ENCODE peak calls at places on chromosomes 16 and 17, in ten cellular contexts. F, M, Z, H, Q, A, S, C, K and W are unnamed samples.

GRCh38 chr17:73455050-73455687 is 143.4 kb upstream of the CDC42EP4 start:
- DNase-seq in F (peak), S (no peak), H (peak), M (no peak), K (peak), A (no peak), C (no peak), Q (peak), Z (no peak), W (peak)

GRCh38 chr17:56125830-56126819 is 27.1 kb upstream of the ANKFN1 start:
- DNase-seq in K (no peak), Q (peak), M (no peak), S (peak), F (no peak), C (no peak), A (peak), H (peak), Z (no peak), W (peak)

GRCh38 chr17:2911035-2911754 is 115.0 kb downstream of the RAP1GAP2 start:
- DNase-seq in C (peak), M (no peak), H (no peak), K (no peak), Q (no peak), Z (no peak), S (no peak), F (no peak), A (no peak), W (no peak)

GRCh38 chr16:57071840-57072541 is 20.4 kb upstream of the CPNE2 start:
- DNase-seq in F (no peak), A (peak), Z (no peak), H (peak), Q (no peak), M (no peak), S (no peak), C (no peak), K (no peak), W (no peak)

GRCh38 chr17:4679652-4680051 is 24.3 kb downstream of the PELP1 start:
- DNase-seq in S (no peak), A (peak), H (peak), K (no peak), M (no peak), Z (no peak), F (no peak), Q (peak), C (no peak), W (no peak)

GRCh38 chr16:81638286-81638945 is 140.7 kb upstream of the PLCG2 start:
- DNase-seq in Z (no peak), A (no peak), F (no peak), K (no peak), Q (no peak), M (no peak), H (no peak), C (no peak), S (no peak), W (no peak)

GRCh38 chr17:47704781-47705180 is 10.8 kb downstream of the TBKBP1 start:
- DNase-seq in H (no peak), F (peak), M (no peak), C (no peak), Z (no peak), A (no peak), S (no peak), Q (no peak), K (no peak), W (no peak)

GRCh38 chr17:7992924-7993323 is 9.5 kb upstream of the GUCY2D start:
- DNase-seq in S (no peak), K (no peak), M (no peak), C (no peak), F (no peak), Z (no peak), H (no peak), Q (no peak), A (no peak), W (no peak)

GRCh38 chr16:5738586-5738985 is 641.0 kb upstream of the EEF2KMT start:
- DNase-seq in C (no peak), K (no peak), S (no peak), Z (no peak), M (no peak), Q (peak), H (peak), A (no peak), F (no peak), W (no peak)

GRCh38 chr17:62162898-62163297 is 97.8 kb upstream of the MED13 start:
- DNase-seq in M (no peak), C (no peak), Q (no peak), H (no peak), F (no peak), K (no peak), A (no peak), Z (no peak), S (no peak), W (no peak)

GRCh38 chr16:7921360-7921759 is 588.7 kb downstream of the RBFOX1 start:
- DNase-seq in A (no peak), S (no peak), Q (peak), F (no peak), C (no peak), K (peak), Z (no peak), H (peak), M (no peak), W (no peak)

GRCh38 chr17:2061441-2061797 is 6.5 kb downstream of the HIC1 start:
- DNase-seq in F (peak), M (no peak), S (no peak), Z (no peak), Q (no peak), A (no peak), H (no peak), K (no peak), C (no peak), W (no peak)

GRCh38 chr17:78528541-78528940 is 48.7 kb downstream of the DNAH17 start:
- DNase-seq in S (peak), K (peak), M (no peak), C (no peak), Z (no peak), F (peak), Q (no peak), A (no peak), H (no peak), W (no peak)

GRCh38 chr17:64063766-64064224 is 43.4 kb upstream of the ICAM2 start:
- DNase-seq in Q (peak), K (peak), Z (peak), M (peak), C (peak), A (peak), S (peak), F (peak), H (peak), W (no peak)